ENCODE peak calls at places on chromosomes 13 and 19, in seven cellular contexts. W, F, P, Y, L, I and U are unnamed samples.

GRCh38 chr13:102677122-102677521 is 17.7 kb downstream of the METTL21C start:
- DNase-seq in Y (no peak), W (no peak), F (no peak), L (no peak), I (no peak), P (no peak), U (no peak)

GRCh38 chr13:76036176-76036575 is 400.0 kb downstream of the LMO7 start:
- DNase-seq in I (no peak), P (no peak), L (peak; percentile 20), Y (no peak), F (no peak), W (no peak), U (no peak)

GRCh38 chr13:26560456-26560855 is 3.0 kb downstream of the WASF3 start:
- DNase-seq in F (no peak), L (no peak), I (no peak), Y (no peak), P (no peak), W (no peak), U (no peak)

GRCh38 chr19:13790354-13790753 is 4.9 kb upstream of the ZSWIM4 start:
- DNase-seq in W (no peak), Y (no peak), P (no peak), L (no peak), I (no peak), F (peak; percentile 65), U (no peak)

GRCh38 chr19:3840804-3841203 is 28.0 kb downstream of the ZFR2 start:
- DNase-seq in F (no peak), Y (no peak), I (no peak), P (no peak), W (no peak), L (no peak), U (no peak)

GRCh38 chr19:32223595-32224370 is 121.6 kb upstream of the ZNF507 start:
- DNase-seq in Y (no peak), W (no peak), P (no peak), F (no peak), L (no peak), I (no peak), U (no peak)

GRCh38 chr19:33767898-33768413 is 28.7 kb upstream of the KCTD15 start:
- DNase-seq in L (peak; percentile 32), W (no peak), P (peak; percentile 91), F (no peak), Y (peak; percentile 22), I (no peak), U (no peak)

GRCh38 chr19:13008926-13009787 is 13.9 kb downstream of the NFIX start:
- DNase-seq in L (no peak), I (no peak), W (no peak), F (no peak), P (no peak), Y (no peak), U (no peak)

GRCh38 chr13:113935081-113935511 is 38.8 kb downstream of the C13orf46 start:
- DNase-seq in I (no peak), P (no peak), Y (no peak), L (no peak), F (no peak), W (peak; percentile 23), U (no peak)

GRCh38 chr19:43664008-43664407 is 6.0 kb downstream of the PLAUR start:
- DNase-seq in W (no peak), L (no peak), I (no peak), F (no peak), Y (no peak), P (no peak), U (peak; percentile 55)

GRCh38 chr13:49356224-49356623 is 87.6 kb downstream of the CAB39L start:
- DNase-seq in L (peak; percentile 96), F (no peak), W (no peak), I (no peak), P (no peak), Y (no peak), U (no peak)